ENCODE peak calls at places on chromosomes 4 and X, in seven cellular contexts. F, R, V, U, L, E and H are unnamed samples.
A peak's percentile ranks its signal among the peaks of the same experiment; 100 is the strongest.

GRCh38 chr4:139988863-139989765 is 164.9 kb downstream of the MAML3 start:
- DNase-seq in R (peak; percentile 81), L (no peak), E (peak; percentile 94), V (peak; percentile 90), U (peak; percentile 97), F (peak; percentile 53), H (peak; percentile 84)

GRCh38 chrX:71652405-71652804 is 14.9 kb upstream of the LOC101059915 start:
- DNase-seq in E (no peak), R (peak; percentile 21), V (peak; percentile 65), L (peak; percentile 50), U (peak; percentile 59), F (peak; percentile 45), H (peak; percentile 68)

GRCh38 chr4:7661066-7661748 is 226.5 kb upstream of the PSAPL1 start:
- DNase-seq in U (no peak), L (no peak), R (no peak), E (no peak), V (no peak), F (no peak), H (no peak)

GRCh38 chr4:110062166-110062565 is 136.2 kb downstream of the ELOVL6 start:
- DNase-seq in V (no peak), U (no peak), L (no peak), R (no peak), F (no peak), E (no peak), H (no peak)

GRCh38 chr4:153661215-153661822 is 22.8 kb upstream of the TLR2 start:
- DNase-seq in F (no peak), V (peak; percentile 75), E (no peak), U (no peak), L (no peak), R (peak; percentile 39), H (no peak)

GRCh38 chrX:56802921-56803848 is 74.1 kb downstream of the NBDY start:
- DNase-seq in E (no peak), L (no peak), R (no peak), U (peak; percentile 76), V (peak; percentile 72), F (peak; percentile 49), H (peak; percentile 64)

GRCh38 chr4:91345632-91346031 is 958.1 kb upstream of the GRID2 start:
- DNase-seq in F (no peak), U (no peak), R (no peak), E (no peak), V (no peak), L (no peak), H (no peak)

GRCh38 chr4:6419452-6420028 is 52.9 kb downstream of the PPP2R2C start:
- DNase-seq in U (peak; percentile 4), L (no peak), R (peak; percentile 32), E (no peak), V (peak; percentile 13), F (no peak), H (no peak)

GRCh38 chr4:114318309-114318708 is 280.3 kb upstream of the UGT8 start:
- DNase-seq in E (peak; percentile 3), F (no peak), R (peak; percentile 2), L (no peak), V (no peak), U (peak; percentile 80), H (no peak)

GRCh38 chr4:37762294-37763163 is 64.0 kb upstream of the PGM2 start:
- DNase-seq in R (peak; percentile 25), U (peak; percentile 36), L (no peak), V (peak; percentile 61), E (no peak), F (no peak), H (peak; percentile 15)

GRCh38 chr4:184310171-184310567 is 92.5 kb upstream of the ENPP6 start:
- DNase-seq in L (no peak), E (no peak), V (no peak), U (no peak), F (peak; percentile 34), R (no peak), H (no peak)